ENCODE peak calls at places on chromosomes 7 and 10, in four cellular contexts. Y is HepG2, J is GM12878, A is SK-N-SH. I is an unnamed sample.

GRCh38 chr7:43461349-43462024 is 121.4 kb upstream of the STK17A start:
- DNase-seq in Y (no peak), J (no peak), A (no peak), I (no peak)

GRCh38 chr10:72612203-72612826 is 13.6 kb downstream of the MICU1 start:
- DNase-seq in Y (no peak), J (no peak), A (peak), I (no peak)

GRCh38 chr7:36653011-36653670 is 71.2 kb downstream of the AOAH start:
- DNase-seq in Y (no peak), J (no peak), A (no peak), I (no peak)

GRCh38 chr7:154591544-154591943 is 411.4 kb downstream of the PAXIP1 start:
- DNase-seq in Y (no peak), J (no peak), A (peak), I (no peak)

GRCh38 chr10:122045212-122045611 is 56.2 kb downstream of the TACC2 start:
- DNase-seq in Y (no peak), J (no peak), A (no peak), I (no peak)

GRCh38 chr10:46995234-46995633 is 84.0 kb downstream of the PTPN20 start:
- DNase-seq in Y (no peak), J (no peak), A (no peak), I (no peak)

GRCh38 chr7:85101347-85101746 is 85.5 kb downstream of the SEMA3D start:
- DNase-seq in Y (no peak), J (no peak), A (no peak), I (no peak)

GRCh38 chr10:29946953-29947700 is 112.3 kb downstream of the JCAD start:
- DNase-seq in Y (no peak), J (no peak), A (no peak), I (no peak)

GRCh38 chr7:121873795-121874194 is 834 bp downstream of the PTPRZ1 start:
- DNase-seq in Y (no peak), J (no peak), A (no peak), I (no peak)

GRCh38 chr10:95675403-95676116 is 18.2 kb downstream of the TCTN3 start:
- DNase-seq in Y (no peak), J (no peak), A (no peak), I (no peak)

GRCh38 chr7:2063562-2064360 is 169.0 kb downstream of the MAD1L1 start:
- DNase-seq in Y (no peak), J (no peak), A (peak), I (no peak)

GRCh38 chr10:72784551-72785421 is 92.8 kb downstream of the MCU start:
- DNase-seq in Y (no peak), J (no peak), A (no peak), I (peak)

GRCh38 chr7:2107386-2108085 is 125.2 kb downstream of the MAD1L1 start:
- DNase-seq in Y (no peak), J (no peak), A (peak), I (no peak)

GRCh38 chr10:113362645-113363091 is 190.2 kb upstream of the HABP2 start:
- DNase-seq in Y (no peak), J (no peak), A (no peak), I (no peak)

GRCh38 chr10:124892905-124893304 is 49.0 kb upstream of the ZRANB1 start:
- DNase-seq in Y (no peak), J (no peak), A (no peak), I (no peak)

GRCh38 chr10:89207801-89208551 is 859 bp upstream of the CH25H start:
- DNase-seq in Y (no peak), J (no peak), A (peak), I (no peak)

GRCh38 chr10:70284542-70285150 is 842 bp upstream of the NPFFR1 start:
- DNase-seq in Y (no peak), J (no peak), A (no peak), I (no peak)

GRCh38 chr7:142391191-142391992 is 133.5 kb upstream of the PRSS58 start:
- DNase-seq in Y (no peak), J (no peak), A (no peak), I (peak)

GRCh38 chr7:51011710-51012350 is 229.1 kb upstream of the GRB10 start:
- DNase-seq in Y (no peak), J (no peak), A (no peak), I (no peak)

GRCh38 chr10:97949462-97949861 is 81.0 kb downstream of the CRTAC1 start:
- DNase-seq in Y (no peak), J (no peak), A (no peak), I (no peak)

GRCh38 chr7:99618726-99619125 is 2.0 kb downstream of the ZSCAN25 start:
- DNase-seq in Y (no peak), J (no peak), A (no peak), I (no peak)
- TF ChIP-seq FOXM1 in Y (no peak), J (no peak), A (no peak), I (no peak)

DNA sequence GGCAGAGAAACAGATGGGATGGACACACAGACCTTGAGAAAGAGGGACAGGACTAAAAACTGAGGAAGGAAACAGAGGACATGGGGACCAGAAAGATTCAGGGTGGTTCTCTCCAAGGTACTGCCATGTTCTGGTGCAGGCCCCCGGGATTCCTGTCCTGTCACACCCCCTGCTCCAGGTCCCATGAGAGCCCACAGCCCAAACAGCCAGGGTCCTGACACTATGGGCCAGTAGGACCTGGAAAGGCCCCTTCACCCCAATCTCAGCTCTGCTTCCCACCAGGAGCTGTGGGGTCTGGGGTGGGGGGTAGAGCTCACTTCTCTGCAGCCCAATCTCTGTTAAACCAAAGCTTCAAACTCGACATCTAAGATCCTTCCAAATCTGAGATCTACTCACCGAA is 21.2 kb downstream of the PDIA4 start:
- DNase-seq in Y (no peak), J (no peak), A (no peak), I (no peak)
- TF ChIP-seq REST in Y (no peak), J (no peak), A (no peak), I (no peak)

GRCh38 chr7:151247611-151248176 is 800 bp downstream of the SMARCD3 start:
- DNase-seq in Y (no peak), J (no peak), A (no peak), I (no peak)

GRCh38 chr7:151247016-151247580 is 1.4 kb downstream of the SMARCD3 start:
- DNase-seq in Y (no peak), J (no peak), A (peak), I (no peak)

GRCh38 chr7:151249034-151249731 is 689 bp upstream of the SMARCD3 start:
- DNase-seq in Y (no peak), J (no peak), A (peak), I (peak)

GRCh38 chr7:151249732-151250072 is 1.2 kb upstream of the SMARCD3 start:
- DNase-seq in Y (no peak), J (no peak), A (peak), I (peak)

DNA sequence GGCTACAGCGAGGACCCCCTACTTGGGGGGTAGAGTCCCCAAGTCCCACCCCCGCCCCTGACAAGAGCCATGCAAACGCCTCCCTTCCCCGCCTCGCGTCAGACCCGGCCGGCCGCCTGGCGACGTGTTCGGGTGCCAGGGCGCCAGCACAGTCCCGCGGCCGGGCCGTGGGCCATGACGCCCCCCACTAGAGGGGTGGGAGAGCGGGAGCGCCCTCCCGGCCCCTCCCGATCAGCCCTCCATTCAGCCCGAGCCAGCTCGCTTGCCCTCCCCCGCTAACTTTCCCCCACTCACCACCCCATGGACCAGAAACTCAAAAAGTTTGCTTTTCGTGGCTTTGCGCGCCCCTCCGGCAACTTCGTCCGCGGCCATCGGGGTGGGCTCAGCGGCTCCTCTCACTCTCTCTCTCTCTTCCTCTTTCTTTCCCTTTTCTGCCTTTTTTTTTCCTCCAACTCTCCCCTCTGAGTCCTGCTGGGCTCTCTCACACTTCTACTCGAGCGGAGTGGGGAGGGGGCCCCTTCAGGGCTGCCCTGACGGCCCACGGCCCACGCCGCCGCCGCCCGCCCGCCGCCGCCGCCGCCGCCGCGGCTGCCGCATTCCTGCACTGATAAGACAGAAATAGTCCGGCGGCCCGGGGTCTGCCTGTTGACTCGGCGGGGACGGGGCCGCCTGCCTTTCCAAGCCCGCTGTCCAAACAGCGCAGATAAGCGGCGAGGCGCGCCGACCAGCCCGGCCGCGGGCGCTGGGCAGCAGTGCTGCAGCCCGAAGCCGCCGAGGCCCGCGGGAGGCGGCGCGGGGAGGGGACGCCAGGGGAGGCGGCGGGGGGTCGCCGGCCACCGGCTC is at the start of gene SMARCD3:
- DNase-seq in Y (peak), J (no peak), A (peak), I (peak)
- TF ChIP-seq FOXM1 in Y (no peak), J (no peak), A (no peak), I (peak)

GRCh38 chr10:659710-660141 is 29.7 kb downstream of the DIP2C start:
- DNase-seq in Y (no peak), J (no peak), A (no peak), I (no peak)
- TF ChIP-seq REST in Y (no peak), J (no peak), A (no peak), I (no peak)

DNA sequence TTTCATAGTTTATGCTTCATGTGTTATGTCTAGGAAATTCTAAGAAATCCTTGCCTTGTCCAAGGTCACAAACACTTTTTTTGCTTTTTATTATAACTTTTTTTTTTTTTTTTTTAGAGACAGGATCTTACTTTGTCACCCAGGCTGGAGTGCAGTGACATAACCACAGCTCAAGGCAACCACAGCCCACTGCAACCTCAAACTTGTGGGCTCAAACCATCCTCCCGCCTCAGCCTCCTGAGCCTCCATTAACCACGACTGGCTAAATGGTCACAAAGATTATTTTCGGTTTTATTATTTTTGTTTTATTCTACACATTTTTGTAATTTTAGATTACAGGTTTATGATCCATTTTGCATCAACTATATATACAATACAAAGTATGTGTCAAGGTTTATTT is 7.1 kb upstream of the FAM204A start:
- DNase-seq in Y (no peak), J (no peak), A (no peak), I (no peak)
- TF ChIP-seq FOXM1 in Y (no peak), J (no peak), A (no peak), I (no peak)

GRCh38 chr10:12540341-12540781 is 191.0 kb downstream of the CAMK1D start:
- DNase-seq in Y (no peak), J (no peak), A (no peak), I (no peak)

GRCh38 chr10:12541446-12542067 is 192.2 kb downstream of the CAMK1D start:
- DNase-seq in Y (no peak), J (no peak), A (no peak), I (no peak)

GRCh38 chr10:12542271-12542670 is 192.9 kb downstream of the CAMK1D start:
- DNase-seq in Y (no peak), J (no peak), A (no peak), I (no peak)

GRCh38 chr10:12538596-12538995 is 189.2 kb downstream of the CAMK1D start:
- DNase-seq in Y (no peak), J (no peak), A (no peak), I (no peak)

GRCh38 chr10:12539350-12540164 is 190.2 kb downstream of the CAMK1D start:
- DNase-seq in Y (no peak), J (no peak), A (no peak), I (no peak)
- TF ChIP-seq REST in Y (no peak), J (no peak), A (no peak), I (no peak)

DNA sequence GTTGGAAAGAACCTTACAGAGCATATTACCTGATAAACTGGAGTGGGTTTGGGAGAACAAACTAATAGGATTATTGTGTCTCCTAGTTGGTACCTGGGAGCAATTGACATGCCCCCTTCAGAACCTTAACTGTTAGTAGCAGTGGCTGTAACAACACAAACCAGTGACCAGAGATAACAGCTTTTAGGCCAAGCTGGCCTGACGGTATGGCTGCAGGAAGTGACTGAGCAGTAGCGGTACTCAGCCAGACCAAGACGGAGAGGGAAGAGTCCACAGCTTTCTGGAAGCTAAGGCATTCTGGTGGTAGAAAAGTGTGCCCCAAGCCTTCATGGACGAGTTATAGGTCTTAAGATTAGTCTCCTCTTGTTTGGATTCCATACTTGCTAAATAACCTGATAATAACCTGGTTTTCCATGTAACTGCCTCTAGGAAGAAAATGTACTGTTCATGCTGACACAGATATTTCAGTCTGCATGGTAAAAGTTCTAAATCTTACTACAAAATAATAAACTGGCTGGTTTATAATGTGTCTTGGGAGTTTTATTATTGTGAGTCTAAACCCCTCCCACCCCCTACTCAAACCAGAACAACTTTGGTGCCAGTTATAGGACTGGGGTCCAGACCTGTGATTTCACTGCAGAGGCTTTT is 11.3 kb downstream of the NOLC1 start:
- DNase-seq in Y (no peak), J (no peak), A (no peak), I (no peak)
- TF ChIP-seq FOXM1 in Y (no peak), J (no peak), A (no peak), I (no peak)

DNA sequence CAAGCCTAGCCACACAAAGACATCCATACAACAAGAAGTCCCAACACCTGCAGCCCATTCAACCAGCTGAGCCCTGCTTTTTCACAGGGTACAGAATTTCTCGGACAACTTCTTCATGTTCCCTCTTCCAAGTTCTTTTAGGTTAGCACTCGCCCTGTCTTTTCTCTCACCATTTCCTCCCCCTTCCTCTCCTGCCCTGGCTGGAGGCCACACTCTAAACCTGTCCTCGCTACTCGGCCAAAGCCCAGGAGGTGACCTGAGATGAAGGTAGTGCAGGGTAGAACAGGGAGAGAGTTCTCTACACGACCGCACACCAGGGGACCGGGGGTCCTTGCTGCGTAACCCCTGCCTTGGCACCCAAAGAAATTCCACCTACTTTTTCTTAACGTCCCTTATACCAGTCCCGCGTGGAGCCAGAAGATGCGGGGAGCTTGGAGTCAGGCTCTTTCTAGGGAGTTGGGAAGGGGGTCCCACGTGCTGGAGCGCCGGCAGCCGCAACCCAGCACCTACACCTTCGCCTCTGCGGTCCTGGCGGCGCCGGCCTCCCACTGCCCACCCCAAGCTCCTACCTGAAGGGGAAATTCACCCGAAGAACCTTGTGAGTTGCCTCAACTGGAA is 16.0 kb upstream of the DLX6 start:
- DNase-seq in Y (no peak), J (no peak), A (no peak), I (no peak)
- TF ChIP-seq REST in Y (no peak), J (no peak), A (no peak), I (no peak)

GRCh38 chr7:157896774-157897555 is 560.2 kb downstream of the DNAJB6 start:
- DNase-seq in Y (no peak), J (no peak), A (no peak), I (no peak)
- TF ChIP-seq FOXM1 in Y (no peak), J (no peak), A (no peak), I (no peak)

I was measured in K562.